ENCODE peak calls at places on chromosome 10, in five cellular contexts. Y is activated CD4-positive, alpha-beta T cell treated with anti-CD3 and anti-CD28 coated beads, Interleukin-2, amount 50 U/mL, for 1 hour; J is stimulated activated naive CD4-positive, alpha-beta T cell treated with Interleukin-2 at 50 U/mL for 16 hours; I is A673; L is substantia nigra. K is an unnamed sample.

GRCh38 chr10:79111846-79112614 is 43.3 kb downstream of the ZMIZ1 start:
- DNase-seq in Y (no peak), J (no peak), I (no peak), L (no peak), K (no peak)

GRCh38 chr10:5809541-5810154 is 3.6 kb downstream of the GDI2 start:
- DNase-seq in Y (no peak), J (no peak), I (no peak), L (no peak), K (no peak)

GRCh38 chr10:73763343-73763742 is 18.5 kb upstream of the CHCHD1 start:
- DNase-seq in Y (no peak), J (no peak), I (no peak), L (no peak), K (no peak)

GRCh38 chr10:49694466-49694865 is 15.0 kb downstream of the C10orf53 start:
- DNase-seq in Y (no peak), J (no peak), I (no peak), L (no peak), K (no peak)

GRCh38 chr10:43250925-43251663 is 15.8 kb downstream of the RASGEF1A start:
- DNase-seq in Y (no peak), J (no peak), I (no peak), L (no peak), K (no peak)

GRCh38 chr10:131849591-131850489 is 51.0 kb upstream of the PPP2R2D start:
- DNase-seq in Y (no peak), J (no peak), I (no peak), L (no peak), K (no peak)

GRCh38 chr10:95236068-95236903 is 42.2 kb downstream of the ACSM6 start:
- DNase-seq in Y (no peak), J (no peak), I (peak), L (no peak), K (no peak)

GRCh38 chr10:70190581-70190980 is 20.3 kb upstream of the SAR1A start:
- DNase-seq in Y (no peak), J (no peak), I (peak), L (no peak), K (no peak)

GRCh38 chr10:7119325-7120015 is 291.4 kb downstream of the SFMBT2 start:
- DNase-seq in Y (no peak), J (no peak), I (no peak), L (no peak), K (no peak)

GRCh38 chr10:132647424-132647823 is 109.8 kb downstream of the INPP5A start:
- DNase-seq in Y (no peak), J (no peak), I (no peak), L (no peak), K (no peak)

GRCh38 chr10:132275426-132276178 is 32.1 kb downstream of the STK32C start:
- DNase-seq in Y (no peak), J (no peak), I (no peak), L (no peak), K (no peak)

GRCh38 chr10:26997610-26998009 is 102.7 kb downstream of the ANKRD26 start:
- DNase-seq in Y (no peak), J (no peak), I (no peak), L (no peak), K (no peak)

GRCh38 chr10:79097021-79097695 is 28.4 kb downstream of the ZMIZ1 start:
- DNase-seq in Y (no peak), J (no peak), I (no peak), L (no peak), K (no peak)